ENCODE peak calls at places on chromosome 19, in eight cellular contexts. N is heart right ventricle; X is IMR-90; Y is thoracic aorta; K is uterus; D is astrocyte of the spinal cord; T is brain microvascular endothelial cell; R is effector memory CD4-positive, alpha-beta T cell. I is an unnamed sample.

GRCh38 chr19:12840091-12841079 is 2.1 kb downstream of the MAST1 start:
- DNase-seq in N (no peak), X (peak), Y (no peak), K (no peak), D (peak), T (peak), R (no peak), I (peak)

GRCh38 chr19:28169168-28169862 is 1043.6 kb downstream of the UQCRFS1 start:
- DNase-seq in N (no peak), X (no peak), Y (no peak), K (no peak), D (no peak), T (no peak), R (no peak), I (no peak)

GRCh38 chr19:35755550-35756371 is 1.1 kb downstream of the HSPB6 start:
- DNase-seq in N (peak), X (peak), Y (no peak), K (peak), D (peak), T (peak), R (peak), I (peak)

GRCh38 chr19:23698711-23699520 is 11.9 kb upstream of the ZNF675 start:
- DNase-seq in N (no peak), X (no peak), Y (no peak), K (no peak), D (no peak), T (no peak), R (no peak), I (no peak)

GRCh38 chr19:54084410-54084809 is 3.2 kb upstream of the TARM1 start:
- DNase-seq in N (no peak), X (no peak), Y (no peak), K (no peak), D (no peak), T (no peak), R (no peak), I (no peak)

GRCh38 chr19:29480507-29480906 is 45.3 kb upstream of the VSTM2B start:
- DNase-seq in N (no peak), X (no peak), Y (no peak), K (no peak), D (no peak), T (no peak), R (no peak), I (no peak)

GRCh38 chr19:35404879-35405622 is 34.2 kb downstream of the GPR42 start:
- DNase-seq in N (no peak), X (peak), Y (peak), K (no peak), D (peak), T (peak), R (no peak), I (peak)

GRCh38 chr19:18943465-18943864 is 2.4 kb upstream of the HOMER3 start:
- DNase-seq in N (no peak), X (no peak), Y (no peak), K (no peak), D (no peak), T (no peak), R (no peak), I (no peak)

GRCh38 chr19:55552620-55553019 is 7.3 kb upstream of the SBK3 start:
- DNase-seq in N (no peak), X (peak), Y (no peak), K (no peak), D (peak), T (peak), R (no peak), I (no peak)

GRCh38 chr19:34988119-34988518 is 12.0 kb upstream of the GRAMD1A start:
- DNase-seq in N (no peak), X (no peak), Y (no peak), K (no peak), D (no peak), T (no peak), R (no peak), I (no peak)

GRCh38 chr19:38195237-38195636 is 28.8 kb downstream of the DPF1 start:
- DNase-seq in N (no peak), X (no peak), Y (no peak), K (no peak), D (no peak), T (no peak), R (no peak), I (no peak)

GRCh38 chr19:2332341-2333026 is 4.0 kb downstream of the SPPL2B start:
- DNase-seq in N (no peak), X (no peak), Y (no peak), K (no peak), D (no peak), T (no peak), R (peak), I (no peak)

GRCh38 chr19:55032170-55032569 is 5.9 kb downstream of the GP6 start:
- DNase-seq in N (no peak), X (no peak), Y (no peak), K (no peak), D (no peak), T (no peak), R (no peak), I (no peak)

GRCh38 chr19:13044160-13044853 is 49.0 kb downstream of the NFIX start:
- DNase-seq in N (no peak), X (peak), Y (no peak), K (no peak), D (peak), T (no peak), R (no peak), I (no peak)

GRCh38 chr19:39398297-39398864 is 7.2 kb downstream of the MED29 start:
- DNase-seq in N (peak), X (peak), Y (no peak), K (peak), D (peak), T (peak), R (no peak), I (peak)

GRCh38 chr19:11268783-11269267 is 6.5 kb upstream of the DOCK6 start:
- DNase-seq in N (peak), X (peak), Y (no peak), K (peak), D (peak), T (peak), R (no peak), I (peak)

GRCh38 chr19:41903161-41903953 is 20.4 kb downstream of the ARHGEF1 start:
- DNase-seq in N (no peak), X (no peak), Y (no peak), K (no peak), D (no peak), T (no peak), R (no peak), I (no peak)

GRCh38 chr19:17255150-17255621 is 9.4 kb downstream of the USHBP1 start:
- DNase-seq in N (no peak), X (no peak), Y (no peak), K (no peak), D (no peak), T (no peak), R (no peak), I (no peak)

GRCh38 chr19:1105217-1105872 is 1.6 kb downstream of the GPX4 start:
- DNase-seq in N (no peak), X (peak), Y (no peak), K (no peak), D (no peak), T (no peak), R (no peak), I (no peak)

GRCh38 chr19:16115309-16116039 is 3.8 kb downstream of the RAB8A start:
- DNase-seq in N (no peak), X (no peak), Y (no peak), K (no peak), D (no peak), T (no peak), R (no peak), I (no peak)

GRCh38 chr19:18057557-18057956 is 29.2 kb downstream of the IL12RB1 start:
- DNase-seq in N (peak), X (no peak), Y (no peak), K (peak), D (no peak), T (no peak), R (no peak), I (peak)

GRCh38 chr19:3100747-3101730 is 6.9 kb downstream of the GNA11 start:
- DNase-seq in N (peak), X (no peak), Y (no peak), K (no peak), D (no peak), T (no peak), R (no peak), I (no peak)

GRCh38 chr19:53183146-53183545 is 10.0 kb downstream of the ZNF665 start:
- DNase-seq in N (no peak), X (peak), Y (no peak), K (no peak), D (peak), T (peak), R (no peak), I (no peak)

DNA sequence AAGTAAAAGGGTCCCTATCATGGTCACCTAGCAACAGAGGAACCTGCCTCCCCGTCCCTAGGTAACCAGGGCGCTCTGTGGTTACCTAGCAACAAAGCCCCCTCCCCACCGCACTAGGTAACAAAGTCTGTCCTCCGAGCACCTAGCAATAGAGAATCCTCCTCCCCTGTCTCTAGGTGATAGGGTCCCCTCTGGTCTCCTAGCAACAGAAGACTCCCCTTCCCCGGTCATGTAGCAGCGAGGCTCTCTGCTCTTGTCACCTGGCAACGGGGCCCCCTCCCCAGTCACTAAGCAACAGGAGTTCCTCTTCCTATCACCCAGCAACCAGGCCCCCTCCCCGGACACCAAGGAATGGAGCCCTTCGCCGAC is 307 bp downstream of the JOSD2 start:
- DNase-seq in N (no peak), X (no peak), Y (no peak), K (no peak), D (no peak), T (no peak), R (no peak), I (no peak)
- H3K4me3 ChIP-seq in N (peak), X (peak), Y (peak), K (peak), D (peak), T (peak), R (peak), I (peak)

GRCh38 chr19:52170863-52171320 is 529 bp downstream of the ZNF836 start:
- DNase-seq in N (peak), X (no peak), Y (no peak), K (peak), D (no peak), T (no peak), R (no peak), I (peak)

GRCh38 chr19:52172347-52172746 is 926 bp upstream of the ZNF836 start:
- DNase-seq in N (no peak), X (no peak), Y (no peak), K (no peak), D (no peak), T (no peak), R (no peak), I (peak)

GRCh38 chr19:52171321-52172169 is at the start of gene ZNF836:
- DNase-seq in N (peak), X (peak), Y (peak), K (peak), D (peak), T (peak), R (peak), I (peak)

DNA sequence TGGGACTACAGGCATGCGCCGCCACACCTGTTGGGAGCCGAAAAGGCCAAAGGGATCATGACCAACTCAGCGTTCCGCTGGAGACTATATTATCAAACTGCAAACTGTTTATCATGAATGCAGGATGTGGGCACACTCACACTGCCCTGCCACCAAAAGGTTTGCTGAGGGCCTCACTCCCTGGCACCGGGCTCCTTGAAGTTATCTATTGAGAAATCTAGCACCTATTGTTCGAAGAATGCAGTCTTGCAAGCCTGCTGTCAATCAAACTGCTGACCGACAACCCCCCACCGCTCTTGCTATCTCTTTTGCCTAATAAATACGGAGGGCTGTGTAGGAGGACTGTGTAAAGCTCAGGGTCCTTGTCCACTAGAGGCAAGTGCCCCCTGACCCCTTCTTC is 5.2 kb upstream of the ZNF836 start:
- DNase-seq in N (no peak), X (no peak), Y (no peak), K (no peak), D (no peak), T (no peak), R (no peak), I (no peak)
- H3K4me3 ChIP-seq in N (no peak), X (no peak), Y (no peak), K (no peak), D (no peak), T (no peak), R (no peak), I (no peak)

DNA sequence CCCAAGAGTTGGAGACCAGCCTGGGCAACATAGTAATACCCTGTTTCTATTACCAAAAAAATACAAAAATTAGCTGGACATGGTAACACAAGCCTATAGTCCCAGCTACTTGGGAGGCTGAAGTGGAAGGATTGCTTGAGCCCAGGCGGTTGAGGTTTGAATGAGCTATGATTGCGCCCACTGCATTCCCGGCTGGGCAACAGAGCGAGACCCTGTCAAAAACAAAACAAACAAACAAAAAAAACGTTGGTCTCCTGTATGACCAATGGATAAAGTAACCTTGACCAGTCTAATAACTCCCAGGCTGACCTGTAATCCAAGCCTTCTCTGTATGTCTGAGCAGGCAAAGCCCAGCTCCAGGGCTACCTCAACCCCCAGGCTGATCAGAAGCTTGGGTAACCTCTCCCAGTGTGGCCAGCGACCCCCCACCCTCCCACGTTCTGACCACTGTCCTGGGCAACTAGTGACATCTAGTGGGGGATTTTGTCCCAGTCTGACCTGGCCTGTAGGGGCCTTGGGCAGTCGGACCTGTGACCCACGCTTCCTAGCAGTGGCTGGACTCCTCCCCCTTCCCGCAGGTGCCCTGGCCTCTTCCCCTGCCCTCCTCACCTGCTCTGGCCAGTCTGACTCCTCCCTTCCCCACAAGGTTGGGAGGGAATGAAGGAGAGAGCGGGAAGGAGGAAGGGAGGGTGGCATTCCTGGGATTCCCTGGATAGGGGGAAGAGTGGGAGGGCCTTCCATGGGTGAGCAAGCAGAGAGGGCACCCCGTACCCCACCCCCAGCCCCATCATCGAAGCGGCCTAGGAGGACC is 1.0 kb upstream of the BCAM start:
- DNase-seq in N (peak), X (peak), Y (no peak), K (peak), D (peak), T (peak), R (no peak), I (peak)
- H3K4me3 ChIP-seq in N (peak), X (no peak), Y (peak), K (peak), D (no peak), T (no peak), R (no peak), I (no peak)

DNA sequence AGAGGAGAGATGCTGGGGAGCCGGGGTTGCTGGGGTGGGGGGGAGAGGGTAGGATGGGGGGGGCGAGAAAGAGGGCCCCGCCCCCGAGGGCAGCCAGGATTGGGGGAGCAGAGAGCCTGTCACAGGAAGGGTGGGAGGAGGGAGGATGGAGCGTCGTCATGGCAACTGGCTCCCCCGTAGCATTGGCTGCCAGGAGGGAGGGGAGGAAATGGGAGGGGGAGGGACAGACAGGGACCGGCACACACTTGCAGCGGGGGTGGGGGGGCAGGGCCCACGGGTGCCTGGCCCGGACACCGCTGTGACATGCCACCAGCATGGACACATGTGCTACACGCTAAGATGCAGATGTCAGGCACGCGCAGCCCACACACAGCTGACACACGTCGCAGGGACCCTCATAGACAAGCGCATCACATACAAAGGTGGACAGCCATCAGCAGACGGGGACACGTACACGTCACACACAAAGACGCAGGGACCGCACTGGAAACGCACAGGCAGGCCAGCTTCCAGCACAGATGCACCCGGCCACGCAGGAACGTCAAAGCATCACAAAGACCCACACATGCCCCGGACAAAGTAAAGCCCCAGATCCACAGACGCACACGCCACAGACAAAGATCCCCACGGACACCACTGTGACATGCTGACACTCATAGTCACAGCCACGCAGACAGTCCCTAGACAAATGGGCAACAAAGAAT is at the start of gene LMTK3:
- DNase-seq in N (no peak), X (peak), Y (no peak), K (no peak), D (no peak), T (no peak), R (peak), I (no peak)
- H3K4me3 ChIP-seq in N (peak), X (peak), Y (peak), K (no peak), D (no peak), T (no peak), R (peak), I (no peak)

GRCh38 chr19:50310759-50311465 is 18.3 kb downstream of the KCNC3 start:
- DNase-seq in N (no peak), X (no peak), Y (no peak), K (no peak), D (no peak), T (no peak), R (no peak), I (no peak)

GRCh38 chr19:50313812-50314536 is 15.2 kb downstream of the KCNC3 start:
- DNase-seq in N (no peak), X (no peak), Y (no peak), K (no peak), D (no peak), T (no peak), R (no peak), I (no peak)

GRCh38 chr19:50309396-50310125 is 19.6 kb downstream of the KCNC3 start:
- DNase-seq in N (no peak), X (no peak), Y (no peak), K (no peak), D (no peak), T (no peak), R (no peak), I (no peak)

GRCh38 chr19:50312967-50313811 is 16.0 kb downstream of the KCNC3 start:
- DNase-seq in N (no peak), X (no peak), Y (no peak), K (no peak), D (no peak), T (no peak), R (no peak), I (no peak)

GRCh38 chr19:50311723-50312635 is 17.2 kb downstream of the KCNC3 start:
- DNase-seq in N (no peak), X (no peak), Y (no peak), K (no peak), D (no peak), T (no peak), R (no peak), I (no peak)
- H3K4me3 ChIP-seq in N (peak), X (no peak), Y (no peak), K (no peak), D (no peak), T (no peak), R (no peak), I (no peak)

GRCh38 chr19:57362419-57362818 is 932 bp upstream of the TRAPPC2B start:
- DNase-seq in N (no peak), X (no peak), Y (no peak), K (no peak), D (no peak), T (no peak), R (no peak), I (no peak)
- H3K4me3 ChIP-seq in N (peak), X (peak), Y (peak), K (no peak), D (peak), T (peak), R (no peak), I (peak)